ENCODE peak calls at places on chromosomes 16 and 17, in four cellular contexts. B is vagina, D is GM10248, W is lung. N is an unnamed sample.
A peak's percentile ranks its signal among the peaks of the same experiment; 100 is the strongest.

GRCh38 chr17:1920948-1921351 is 91.1 kb downstream of the RPA1 start:
- DNase-seq in B (no peak), D (no peak), W (no peak), N (no peak)

GRCh38 chr17:16997514-16998429 is 25.9 kb upstream of the TNFRSF13B start:
- DNase-seq in B (no peak), D (no peak), W (no peak), N (no peak)

GRCh38 chr16:57021693-57022092 is 32.3 kb downstream of the NLRC5 start:
- DNase-seq in B (no peak), D (no peak), W (no peak), N (no peak)

GRCh38 chr17:77254961-77255741 is 114.4 kb downstream of the SEC14L1 start:
- DNase-seq in B (no peak), D (no peak), W (peak; percentile 82), N (no peak)

GRCh38 chr16:56617212-56618085 is 8.1 kb upstream of the MT1E start:
- DNase-seq in B (no peak), D (no peak), W (peak; percentile 81), N (peak; percentile 81)

GRCh38 chr17:77231076-77231871 is 90.5 kb downstream of the SEC14L1 start:
- DNase-seq in B (no peak), D (no peak), W (no peak), N (no peak)

GRCh38 chr17:16886655-16887322 is 85.1 kb downstream of the TNFRSF13B start:
- DNase-seq in B (peak; percentile 42), D (no peak), W (no peak), N (no peak)

GRCh38 chr17:14737984-14738651 is 437.2 kb downstream of the HS3ST3B1 start:
- DNase-seq in B (peak; percentile 96), D (peak; percentile 26), W (peak; percentile 73), N (no peak)

GRCh38 chr16:83561876-83562275 is 245.9 kb upstream of the HSBP1 start:
- DNase-seq in B (no peak), D (no peak), W (no peak), N (no peak)

DNA sequence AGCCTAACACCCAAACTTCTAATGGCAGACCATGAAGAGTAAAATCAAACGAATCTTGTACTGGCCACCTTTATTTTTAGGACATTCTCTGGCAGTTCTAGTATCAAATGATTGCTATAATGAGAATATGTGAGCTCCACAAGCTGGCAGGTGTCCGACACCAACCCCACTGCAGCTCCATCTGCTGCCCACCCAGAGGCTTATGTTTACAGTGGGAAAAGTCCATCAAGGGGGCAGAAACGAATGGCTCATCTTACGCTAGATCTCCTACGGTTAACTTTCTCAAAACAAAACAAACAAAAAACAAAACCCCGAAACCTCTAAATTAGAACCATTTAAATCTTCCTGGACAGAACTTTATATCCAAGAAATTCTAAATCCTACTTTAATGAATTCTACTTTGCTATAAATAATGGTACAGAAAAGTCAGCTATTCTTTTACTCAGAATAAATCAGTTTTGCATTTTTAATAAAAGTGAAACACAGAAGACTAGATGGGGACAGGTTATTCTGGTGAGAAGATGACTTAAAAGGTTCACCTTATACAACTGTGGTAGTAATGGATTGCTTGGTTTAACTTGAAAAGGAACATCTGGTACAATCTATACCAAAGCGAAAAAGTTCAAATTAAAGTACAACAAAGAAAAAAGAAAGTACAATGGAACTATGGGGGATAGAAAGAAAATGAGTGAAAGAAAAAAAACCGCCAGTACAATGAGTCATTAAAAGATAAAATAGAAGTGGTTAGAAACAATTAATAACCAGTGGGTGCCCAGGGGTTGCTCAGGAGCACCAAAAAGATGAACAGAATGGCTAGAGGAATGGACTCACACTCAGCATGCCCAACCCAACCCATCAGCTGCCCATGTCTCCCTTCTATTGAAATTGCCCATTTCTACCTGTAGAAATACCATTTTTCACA is 40.2 kb downstream of the GRB2 start:
- DNase-seq in B (no peak), D (no peak), W (no peak), N (no peak)
- TF ChIP-seq CTCF in B (no peak), D (no peak), W (no peak), N (no peak)

GRCh38 chr17:75270218-75270965 is 639 bp downstream of the MIF4GD start:
- DNase-seq in B (no peak), D (peak; percentile 81), W (peak; percentile 67), N (peak; percentile 70)
- TF ChIP-seq CTCF in B (peak; percentile 9), D (peak; percentile 40), W (no peak), N (peak; percentile 35)

DNA sequence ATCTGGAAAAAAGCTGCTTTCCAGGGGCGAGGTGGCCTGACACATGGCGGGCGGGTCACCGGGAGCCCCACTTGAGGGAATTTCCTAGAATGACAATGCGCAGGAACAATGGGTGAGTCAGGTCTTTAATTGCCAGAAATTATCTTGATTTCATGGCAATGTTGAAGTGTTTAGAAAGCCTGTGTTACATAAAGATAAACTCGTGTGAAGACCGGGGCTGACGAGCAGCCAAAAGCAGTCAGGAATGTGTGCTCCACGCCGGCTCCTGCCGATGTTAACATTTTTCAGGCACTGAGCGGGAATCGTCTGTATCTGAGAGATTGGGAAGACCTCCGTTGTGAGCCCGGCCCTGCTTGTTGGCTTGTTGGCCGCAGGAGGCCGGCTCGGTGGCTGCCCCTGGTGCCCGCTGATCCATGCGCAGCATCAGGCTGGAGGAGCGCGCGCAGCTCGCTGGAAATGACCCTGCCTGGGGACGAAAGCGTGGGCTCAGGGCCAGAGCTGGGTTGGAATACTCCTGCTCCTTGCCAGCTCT is 353.1 kb downstream of the FOXL1 start:
- DNase-seq in B (no peak), D (no peak), W (no peak), N (no peak)
- TF ChIP-seq CTCF in B (no peak), D (no peak), W (no peak), N (no peak)

GRCh38 chr17:35968520-35969054 is 12.7 kb downstream of the CCL16 start:
- DNase-seq in B (peak; percentile 56), D (no peak), W (no peak), N (no peak)

GRCh38 chr17:35965272-35965671 is 16.0 kb downstream of the CCL16 start:
- DNase-seq in B (no peak), D (no peak), W (no peak), N (no peak)

GRCh38 chr17:35963663-35964062 is 17.6 kb downstream of the CCL16 start:
- DNase-seq in B (no peak), D (no peak), W (no peak), N (no peak)
- TF ChIP-seq CTCF in B (no peak), D (no peak), W (no peak), N (no peak)

N was measured in activated CD8-positive, alpha-beta T cell treated with anti-CD3 and anti-CD28 coated beads for 36 hours.